ENCODE peak calls at places on chromosomes 5 and 9, in six cellular contexts. V, B, O, S, U and H are unnamed samples.

GRCh38 chr9:23941051-23941450 is 115.0 kb upstream of the ELAVL2 start:
- DNase-seq in S (no peak), B (no peak), U (no peak), O (no peak), V (no peak), H (no peak)

GRCh38 chr5:61425918-61426317 is 93.9 kb downstream of the ZSWIM6 start:
- DNase-seq in V (no peak), U (no peak), B (no peak), O (no peak), S (no peak), H (no peak)

GRCh38 chr5:178460598-178461425 is 129.4 kb downstream of the COL23A1 start:
- DNase-seq in U (peak), B (peak), V (peak), O (peak), S (peak), H (peak)

GRCh38 chr5:11797132-11797531 is 107.1 kb downstream of the CTNND2 start:
- DNase-seq in U (peak), B (no peak), S (no peak), O (peak), V (no peak), H (no peak)

GRCh38 chr5:37047947-37048346 is 171.4 kb downstream of the NIPBL start:
- DNase-seq in S (no peak), U (no peak), O (no peak), V (no peak), B (no peak), H (no peak)

GRCh38 chr5:37198066-37198465 is 51.1 kb downstream of the CPLANE1 start:
- DNase-seq in V (no peak), O (no peak), U (no peak), S (no peak), B (no peak), H (no peak)

GRCh38 chr5:164617290-164617689 is 1111.9 kb downstream of the MAT2B start:
- DNase-seq in U (no peak), V (no peak), S (no peak), O (peak), B (no peak), H (no peak)

GRCh38 chr5:167998148-167998767 is 293.2 kb upstream of the WWC1 start:
- DNase-seq in O (no peak), S (peak), V (no peak), U (no peak), B (no peak), H (no peak)

GRCh38 chr9:119003218-119003617 is 366.0 kb downstream of the BRINP1 start:
- DNase-seq in V (no peak), O (peak), B (no peak), U (no peak), S (peak), H (no peak)

GRCh38 chr5:94969174-94969573 is 315.7 kb downstream of the MCTP1 start:
- DNase-seq in O (peak), S (peak), B (no peak), U (peak), V (no peak), H (no peak)

GRCh38 chr5:141521244-141521781 is 32.4 kb downstream of the PCDHGC5 start:
- DNase-seq in V (no peak), U (peak), B (no peak), S (peak), O (no peak), H (no peak)

GRCh38 chr5:163894645-163895044 is 389.2 kb downstream of the MAT2B start:
- DNase-seq in O (no peak), U (peak), B (no peak), S (peak), V (no peak), H (no peak)

GRCh38 chr5:172348084-172348483 is 64.5 kb upstream of the UBTD2 start:
- DNase-seq in V (no peak), U (no peak), B (no peak), S (no peak), O (no peak), H (no peak)